ENCODE peak calls at places on chromosomes 6 and 20, in seven cellular contexts. D is cardiac muscle cell, I is pancreas, V is neural progenitor cell, L is body of pancreas, Y is Peyer's patch, B is right atrium auricular region. M is an unnamed sample.

GRCh38 chr6:163554663-163555062 is 140.1 kb downstream of the QKI start:
- DNase-seq in L (peak; percentile 60), I (peak; percentile 67), D (peak; percentile 60), Y (peak; percentile 40), B (peak; percentile 71), V (peak; percentile 54), M (peak; percentile 56)

GRCh38 chr6:158040051-158040803 is 58.6 kb downstream of the SYNJ2 start:
- DNase-seq in Y (no peak), B (no peak), V (no peak), L (peak; percentile 56), I (peak; percentile 24), D (peak; percentile 96), M (peak; percentile 98)

GRCh38 chr6:127582777-127583462 is 5.9 kb downstream of the C6orf58 start:
- DNase-seq in L (no peak), Y (no peak), I (no peak), V (no peak), D (peak; percentile 72), B (no peak), M (peak; percentile 75)

GRCh38 chr6:169271158-169271936 is 17.7 kb upstream of the THBS2 start:
- DNase-seq in B (no peak), D (no peak), I (no peak), L (no peak), Y (no peak), V (peak; percentile 47), M (no peak)

GRCh38 chr6:72857791-72858190 is 235.9 kb downstream of the KCNQ5 start:
- DNase-seq in L (no peak), D (peak; percentile 15), B (no peak), V (no peak), Y (no peak), I (no peak), M (peak; percentile 4)

GRCh38 chr6:17281100-17281496 is at the start of gene RBM24:
- DNase-seq in D (peak; percentile 78), Y (no peak), L (peak; percentile 64), I (peak; percentile 82), B (no peak), V (peak; percentile 91), M (peak; percentile 64)

GRCh38 chr6:170024940-170025339 is 265.9 kb downstream of the DLL1 start:
- DNase-seq in Y (no peak), D (peak; percentile 91), L (peak; percentile 66), B (no peak), V (no peak), I (peak; percentile 15), M (no peak)

GRCh38 chr6:26520840-26521484 is 17.2 kb upstream of the HMGN4 start:
- DNase-seq in V (peak; percentile 93), B (peak; percentile 86), L (peak; percentile 90), Y (peak; percentile 87), I (peak; percentile 91), D (peak; percentile 93), M (peak; percentile 74)

GRCh38 chr6:2542858-2543218 is 207.9 kb downstream of the MYLK4 start:
- DNase-seq in D (peak; percentile 96), Y (no peak), V (no peak), I (no peak), B (peak; percentile 47), L (peak; percentile 21), M (peak; percentile 91)

GRCh38 chr20:5372371-5372770 is 55.6 kb upstream of the PROKR2 start:
- DNase-seq in Y (no peak), V (no peak), B (no peak), L (no peak), I (no peak), D (no peak), M (no peak)

GRCh38 chr20:37898301-37899104 is 4.4 kb upstream of the VSTM2L start:
- DNase-seq in L (no peak), B (no peak), V (no peak), I (no peak), D (no peak), Y (no peak), M (no peak)

GRCh38 chr6:46949662-46950280 is 28.0 kb upstream of the ADGRF5 start:
- DNase-seq in D (peak; percentile 21), L (peak; percentile 28), B (peak; percentile 77), Y (no peak), I (no peak), V (no peak), M (no peak)

GRCh38 chr6:25035451-25036435 is 100.0 kb upstream of the RIPOR2 start:
- DNase-seq in I (no peak), B (no peak), D (no peak), V (no peak), L (no peak), Y (peak; percentile 61), M (no peak)

GRCh38 chr6:3426091-3426780 is 30.6 kb downstream of the SLC22A23 start:
- DNase-seq in D (no peak), Y (no peak), V (no peak), L (no peak), B (no peak), I (no peak), M (no peak)

GRCh38 chr6:41784581-41785171 is 2.8 kb upstream of the TOMM6 start:
- DNase-seq in Y (no peak), L (peak; percentile 46), V (no peak), B (no peak), D (no peak), I (peak; percentile 37), M (no peak)

GRCh38 chr6:2616796-2617195 is 133.9 kb downstream of the MYLK4 start:
- DNase-seq in I (no peak), B (no peak), L (no peak), D (no peak), V (peak; percentile 60), Y (no peak), M (no peak)

GRCh38 chr6:41358503-41358902 is 23.1 kb downstream of the NCR2 start:
- DNase-seq in L (no peak), I (no peak), V (no peak), D (no peak), Y (no peak), B (no peak), M (no peak)

GRCh38 chr20:44092551-44093248 is 94.3 kb downstream of the JPH2 start:
- DNase-seq in Y (no peak), D (peak; percentile 70), I (no peak), V (peak; percentile 72), L (no peak), B (no peak), M (peak; percentile 44)

GRCh38 chr20:22383156-22383555 is 201.2 kb downstream of the FOXA2 start:
- DNase-seq in B (no peak), I (no peak), D (peak; percentile 23), V (no peak), Y (no peak), L (no peak), M (no peak)

GRCh38 chr6:85096976-85097375 is 332.6 kb upstream of the TBX18 start:
- DNase-seq in L (no peak), I (no peak), D (no peak), V (no peak), Y (no peak), B (no peak), M (no peak)

GRCh38 chr6:35590622-35591066 is 77.9 kb upstream of the TULP1 start:
- DNase-seq in D (peak; percentile 82), L (peak; percentile 57), V (no peak), Y (no peak), B (peak; percentile 84), I (no peak), M (no peak)

GRCh38 chr6:25057121-25057520 is 121.4 kb upstream of the RIPOR2 start:
- DNase-seq in I (no peak), V (no peak), D (no peak), B (no peak), Y (no peak), L (peak; percentile 10), M (no peak)

GRCh38 chr6:16436550-16436949 is 198.2 kb downstream of the GMPR start:
- DNase-seq in B (no peak), L (no peak), D (no peak), I (no peak), V (no peak), Y (peak; percentile 43), M (no peak)

GRCh38 chr6:137699036-137699683 is 167.9 kb upstream of the TNFAIP3 start:
- DNase-seq in L (peak; percentile 28), D (no peak), B (no peak), I (no peak), V (no peak), Y (no peak), M (no peak)

DNA sequence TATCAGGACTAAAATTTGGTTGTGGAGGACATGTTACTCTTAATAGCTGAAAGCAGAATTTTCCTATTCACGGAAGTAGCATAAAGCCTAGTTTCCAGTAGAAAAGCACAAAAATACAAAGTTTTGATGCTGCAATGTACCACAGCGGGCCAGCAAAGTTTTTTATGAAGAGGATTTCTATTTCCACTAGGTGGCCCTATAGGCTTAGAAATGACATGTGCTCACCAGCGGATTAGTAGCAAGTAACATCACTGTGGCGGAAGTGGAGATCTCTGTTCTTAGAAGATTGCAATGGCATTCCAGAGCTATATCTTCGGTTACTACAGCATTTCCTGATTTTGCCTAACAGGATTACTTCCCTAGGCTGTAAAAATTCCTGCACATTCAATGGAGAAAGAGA is 1219.0 kb upstream of the EYS start:
- DNase-seq in V (peak; percentile 8), L (no peak), B (no peak), Y (no peak), D (peak; percentile 33), I (no peak), M (peak; percentile 4)
- TF ChIP-seq CTCF in V (peak; percentile 25), L (no peak), B (no peak), Y (no peak), D (no peak), I (no peak), M (no peak)

GRCh38 chr6:119109654-119110325 is 31.3 kb upstream of the FAM184A start:
- DNase-seq in D (no peak), L (no peak), Y (no peak), I (no peak), V (no peak), B (no peak), M (no peak)
- H3K27ac ChIP-seq in D (no peak overlapping the region), L (no peak overlapping the region), Y (no peak overlapping the region), I (no peak overlapping the region), V (no peak overlapping the region), B (no peak overlapping the region), M (no peak overlapping the region)

DNA sequence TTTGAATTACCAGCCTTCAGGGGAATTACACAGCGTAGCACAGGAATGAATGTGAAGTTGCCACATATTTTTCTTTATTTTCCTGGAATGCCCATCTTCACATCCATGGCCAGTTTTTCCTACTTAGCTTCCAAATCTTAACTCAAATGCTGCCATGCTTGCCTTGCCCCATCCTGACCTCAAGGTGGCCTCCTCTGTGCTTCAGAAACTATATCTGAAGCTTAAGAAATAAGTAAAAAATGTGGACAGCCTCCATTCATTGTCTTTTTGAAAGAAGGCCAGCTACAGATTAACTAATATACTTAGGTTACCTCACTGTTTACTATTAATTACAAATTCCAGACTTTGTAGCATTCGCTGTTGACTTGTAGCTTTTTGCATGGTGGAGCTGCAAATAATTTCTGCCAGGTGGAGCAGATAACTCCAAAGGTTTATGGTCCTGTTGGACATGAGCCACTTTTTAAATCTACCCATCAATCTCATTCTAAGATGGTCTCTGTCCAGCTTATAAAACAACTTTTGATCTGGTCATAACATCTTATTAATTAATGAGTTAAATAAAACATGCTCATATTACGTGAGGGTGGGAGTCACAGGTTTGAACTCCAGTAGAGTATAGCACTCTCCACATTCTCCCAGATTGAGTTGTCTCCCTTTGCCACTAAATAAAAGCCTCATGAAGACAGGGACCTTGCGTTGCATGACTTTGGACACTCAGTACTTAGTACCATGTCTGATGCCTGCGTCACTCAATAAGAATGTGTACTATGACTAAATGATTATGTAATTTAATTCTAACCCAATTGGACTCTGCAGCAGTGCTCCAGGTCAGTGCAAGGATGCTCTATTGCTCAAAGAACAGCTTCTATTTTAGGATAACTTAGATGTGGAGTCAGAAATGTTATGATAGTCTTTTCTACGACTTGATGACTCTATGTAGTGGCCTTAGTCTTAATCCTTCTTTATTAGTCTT is 678.6 kb upstream of the CITED2 start:
- DNase-seq in I (no peak), D (peak; percentile 61), B (no peak), Y (no peak), V (peak; percentile 41), L (no peak), M (peak; percentile 51)
- TF ChIP-seq CTCF in I (no peak), D (peak; percentile 51), B (peak; percentile 22), Y (no peak), V (peak; percentile 60), L (peak; percentile 30), M (peak; percentile 54)

GRCh38 chr20:63755933-63756647 is 16.5 kb downstream of the SLC2A4RG start:
- DNase-seq in V (no peak), D (no peak), I (no peak), Y (no peak), L (no peak), B (no peak), M (no peak)
- H3K27ac ChIP-seq in V (no peak overlapping the region), D (no peak overlapping the region), I (no peak overlapping the region), Y (no peak overlapping the region), L (no peak overlapping the region), B (no peak overlapping the region), M (no peak overlapping the region)

M was measured in brain microvascular endothelial cell.